ENCODE peak calls at places on chromosomes 7 and 10, in five cellular contexts. One of them, this sample, is unnamed.

GRCh38 chr10:117980216-117980615 is 66.5 kb downstream of the RAB11FIP2 start:
- DNase-seq in GM13977: no peak
- DNase-seq in left colon: no peak
- DNase-seq in NCI-H1694 treated with DMSO at 0.1 percent for 48 hours: no peak
- DNase-seq in CD8-positive, alpha-beta memory T cell: no peak
- DNase-seq in this sample: no peak

GRCh38 chr7:119802147-119802546 is 470.8 kb upstream of the KCND2 start:
- DNase-seq in CD8-positive, alpha-beta memory T cell: no peak
- DNase-seq in left colon: no peak
- DNase-seq in NCI-H1694 treated with DMSO at 0.1 percent for 48 hours: no peak
- DNase-seq in GM13977: no peak
- DNase-seq in this sample: no peak

GRCh38 chr10:92970301-92971070 is 90.1 kb upstream of the CYP26C1 start:
- DNase-seq in left colon: no peak
- DNase-seq in NCI-H1694 treated with DMSO at 0.1 percent for 48 hours: no peak
- DNase-seq in CD8-positive, alpha-beta memory T cell: no peak
- DNase-seq in GM13977: no peak
- DNase-seq in this sample: peak; percentile 18

GRCh38 chr10:4033341-4033896 is 248.4 kb upstream of the KLF6 start:
- DNase-seq in left colon: no peak
- DNase-seq in CD8-positive, alpha-beta memory T cell: no peak
- DNase-seq in NCI-H1694 treated with DMSO at 0.1 percent for 48 hours: no peak
- DNase-seq in GM13977: peak; percentile 77
- DNase-seq in this sample: no peak

GRCh38 chr10:71212249-71213126 is at the start of gene UNC5B:
- DNase-seq in GM13977: peak; percentile 74
- DNase-seq in left colon: peak; percentile 85
- DNase-seq in NCI-H1694 treated with DMSO at 0.1 percent for 48 hours: peak; percentile 54
- DNase-seq in CD8-positive, alpha-beta memory T cell: no peak
- DNase-seq in this sample: peak; percentile 61

GRCh38 chr10:96275685-96276418 is 4.5 kb upstream of the BLNK start:
- DNase-seq in CD8-positive, alpha-beta memory T cell: no peak
- DNase-seq in GM13977: no peak
- DNase-seq in left colon: peak; percentile 76
- DNase-seq in NCI-H1694 treated with DMSO at 0.1 percent for 48 hours: no peak
- DNase-seq in this sample: no peak

GRCh38 chr7:111571720-111572119 is 9.4 kb upstream of the IMMP2L start:
- DNase-seq in NCI-H1694 treated with DMSO at 0.1 percent for 48 hours: no peak
- DNase-seq in CD8-positive, alpha-beta memory T cell: no peak
- DNase-seq in GM13977: no peak
- DNase-seq in left colon: no peak
- DNase-seq in this sample: no peak

GRCh38 chr10:44883581-44884331 is 27.4 kb upstream of the TMEM72 start:
- DNase-seq in GM13977: no peak
- DNase-seq in CD8-positive, alpha-beta memory T cell: no peak
- DNase-seq in left colon: no peak
- DNase-seq in NCI-H1694 treated with DMSO at 0.1 percent for 48 hours: no peak
- DNase-seq in this sample: no peak

This sample was measured in foreskin melanocyte.